ENCODE peak calls at places on chromosomes 1 and 21, in six cellular contexts. P is H9, C is neuronal stem cell, E is IMR-90, H is H1, I is trophoblast cell. A is an unnamed sample.

GRCh38 chr1:9442986-9443385 is 96.3 kb upstream of the SLC25A33 start:
- DNase-seq in P (no peak), C (no peak), E (no peak), H (no peak), I (peak), A (no peak)

GRCh38 chr21:39818557-39818956 is 48.7 kb upstream of the PCP4 start:
- DNase-seq in P (no peak), C (no peak), E (no peak), H (no peak), I (no peak), A (no peak)

GRCh38 chr1:201561195-201561564 is 22.3 kb downstream of the NAV1 start:
- DNase-seq in P (no peak), C (no peak), E (peak), H (no peak), I (no peak), A (no peak)

GRCh38 chr1:84146375-84147032 is 2.4 kb downstream of the PRKACB start:
- DNase-seq in P (no peak), C (no peak), E (peak), H (no peak), I (no peak), A (peak)

GRCh38 chr1:224880593-224881307 is 48.7 kb upstream of the DNAH14 start:
- DNase-seq in P (peak), C (peak), E (no peak), H (peak), I (no peak), A (no peak)

GRCh38 chr1:177137814-177138213 is 26.7 kb downstream of the ASTN1 start:
- DNase-seq in P (no peak), C (no peak), E (no peak), H (no peak), I (no peak), A (no peak)

GRCh38 chr1:53415432-53415831 is 43.8 kb upstream of the DMRTB1 start:
- DNase-seq in P (no peak), C (no peak), E (no peak), H (no peak), I (no peak), A (no peak)

GRCh38 chr1:205346956-205347574 is 9.7 kb downstream of the KLHDC8A start:
- DNase-seq in P (no peak), C (no peak), E (no peak), H (no peak), I (no peak), A (peak)

GRCh38 chr1:35441926-35442579 is 115.2 kb downstream of the KIAA0319L start:
- DNase-seq in P (no peak), C (no peak), E (no peak), H (no peak), I (no peak), A (no peak)

GRCh38 chr1:212860713-212861581 is 2.9 kb downstream of the FLVCR1 start:
- DNase-seq in P (no peak), C (no peak), E (peak), H (no peak), I (no peak), A (peak)

GRCh38 chr1:78607944-78608343 is 12.3 kb upstream of the IFI44L start:
- DNase-seq in P (peak), C (no peak), E (no peak), H (no peak), I (no peak), A (no peak)

GRCh38 chr1:92484472-92485373 is 2.0 kb downstream of the GFI1 start:
- DNase-seq in P (peak), C (peak), E (no peak), H (no peak), I (no peak), A (peak)

GRCh38 chr1:95703046-95703445 is 469.0 kb downstream of the RWDD3 start:
- DNase-seq in P (no peak), C (no peak), E (no peak), H (no peak), I (no peak), A (no peak)

GRCh38 chr21:44713846-44714245 is 2.5 kb upstream of the TSPEAR start:
- DNase-seq in P (no peak), C (no peak), E (no peak), H (no peak), I (no peak), A (no peak)

GRCh38 chr1:168285971-168286628 is 5.4 kb downstream of the TBX19 start:
- DNase-seq in P (no peak), C (no peak), E (no peak), H (no peak), I (no peak), A (no peak)
- H2BK5ac ChIP-seq in P (no peak), C (no peak), E (no peak), H (no peak), I (no peak), A (no peak)

GRCh38 chr1:99818063-99818699 is 32.0 kb upstream of the AGL start:
- DNase-seq in P (no peak), C (no peak), E (no peak), H (no peak), I (no peak), A (no peak)

GRCh38 chr1:99820546-99820945 is 29.6 kb upstream of the AGL start:
- DNase-seq in P (no peak), C (no peak), E (no peak), H (no peak), I (no peak), A (no peak)

GRCh38 chr1:99814373-99814900 is 35.7 kb upstream of the AGL start:
- DNase-seq in P (no peak), C (no peak), E (no peak), H (no peak), I (no peak), A (no peak)

GRCh38 chr1:99811747-99812146 is 38.4 kb upstream of the AGL start:
- DNase-seq in P (no peak), C (no peak), E (no peak), H (no peak), I (no peak), A (no peak)

DNA sequence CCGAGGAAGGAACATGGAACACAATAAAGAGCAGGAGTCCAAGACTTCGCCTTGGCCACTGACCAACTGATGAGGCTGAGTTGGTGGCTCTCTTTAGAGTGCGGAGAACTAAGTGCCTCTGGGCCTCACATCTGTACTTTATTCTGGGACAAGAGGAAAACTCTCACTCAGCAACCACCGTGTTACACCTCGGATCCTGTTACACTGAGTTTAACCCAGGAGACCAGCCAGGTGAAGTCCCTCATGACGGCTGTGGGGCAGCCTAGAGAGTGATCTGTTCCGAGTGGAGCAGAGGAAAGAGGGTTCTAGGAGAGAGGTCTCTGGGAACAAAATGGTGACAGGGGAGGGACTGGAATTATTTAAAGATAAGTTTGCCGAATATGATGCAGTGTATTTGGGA is 33.5 kb upstream of the AGL start:
- DNase-seq in P (no peak), C (no peak), E (no peak), H (no peak), I (no peak), A (no peak)
- H2AFZ ChIP-seq in P (no peak), C (no peak), E (no peak), H (no peak), I (no peak), A (no peak)

GRCh38 chr1:64514197-64514765 is 44.4 kb downstream of the CACHD1 start:
- DNase-seq in P (no peak), C (no peak), E (peak), H (no peak), I (peak), A (peak)
- H3K9ac ChIP-seq in P (no peak), C (no peak), E (no peak), H (no peak), I (no peak), A (peak)

GRCh38 chr1:112701227-112702066 is 5.5 kb downstream of the RHOC start:
- DNase-seq in P (no peak), C (no peak), E (no peak), H (no peak), I (no peak), A (no peak)

GRCh38 chr1:112698366-112699310 is 8.3 kb downstream of the RHOC start:
- DNase-seq in P (no peak), C (no peak), E (no peak), H (no peak), I (peak), A (no peak)

GRCh38 chr1:112697781-112698201 is 9.1 kb downstream of the RHOC start:
- DNase-seq in P (no peak), C (no peak), E (no peak), H (no peak), I (no peak), A (no peak)

GRCh38 chr1:112700290-112701226 is 6.4 kb downstream of the RHOC start:
- DNase-seq in P (peak), C (no peak), E (peak), H (peak), I (peak), A (peak)

GRCh38 chr1:112699425-112700144 is 7.3 kb downstream of the RHOC start:
- DNase-seq in P (no peak), C (no peak), E (no peak), H (no peak), I (no peak), A (peak)
- H2BK5ac ChIP-seq in P (no peak), C (no peak), E (peak), H (no peak), I (peak), A (no peak)

GRCh38 chr1:3174487-3175247 is 105.7 kb downstream of the PRDM16 start:
- DNase-seq in P (no peak), C (no peak), E (no peak), H (no peak), I (no peak), A (no peak)
- H2AFZ ChIP-seq in P (no peak), C (no peak), E (no peak), H (no peak), I (no peak), A (no peak)

GRCh38 chr1:207051615-207051943 is 571 bp upstream of the YOD1 start:
- DNase-seq in P (no peak), C (no peak), E (no peak), H (no peak), I (no peak), A (no peak)

GRCh38 chr1:207050428-207050767 is 610 bp downstream of the YOD1 start:
- DNase-seq in P (no peak), C (no peak), E (no peak), H (no peak), I (no peak), A (no peak)

GRCh38 chr1:207049514-207049913 is 1.5 kb downstream of the YOD1 start:
- DNase-seq in P (no peak), C (no peak), E (no peak), H (no peak), I (no peak), A (no peak)

GRCh38 chr1:207049974-207050391 is 1.0 kb downstream of the YOD1 start:
- DNase-seq in P (no peak), C (peak), E (peak), H (no peak), I (peak), A (peak)

DNA sequence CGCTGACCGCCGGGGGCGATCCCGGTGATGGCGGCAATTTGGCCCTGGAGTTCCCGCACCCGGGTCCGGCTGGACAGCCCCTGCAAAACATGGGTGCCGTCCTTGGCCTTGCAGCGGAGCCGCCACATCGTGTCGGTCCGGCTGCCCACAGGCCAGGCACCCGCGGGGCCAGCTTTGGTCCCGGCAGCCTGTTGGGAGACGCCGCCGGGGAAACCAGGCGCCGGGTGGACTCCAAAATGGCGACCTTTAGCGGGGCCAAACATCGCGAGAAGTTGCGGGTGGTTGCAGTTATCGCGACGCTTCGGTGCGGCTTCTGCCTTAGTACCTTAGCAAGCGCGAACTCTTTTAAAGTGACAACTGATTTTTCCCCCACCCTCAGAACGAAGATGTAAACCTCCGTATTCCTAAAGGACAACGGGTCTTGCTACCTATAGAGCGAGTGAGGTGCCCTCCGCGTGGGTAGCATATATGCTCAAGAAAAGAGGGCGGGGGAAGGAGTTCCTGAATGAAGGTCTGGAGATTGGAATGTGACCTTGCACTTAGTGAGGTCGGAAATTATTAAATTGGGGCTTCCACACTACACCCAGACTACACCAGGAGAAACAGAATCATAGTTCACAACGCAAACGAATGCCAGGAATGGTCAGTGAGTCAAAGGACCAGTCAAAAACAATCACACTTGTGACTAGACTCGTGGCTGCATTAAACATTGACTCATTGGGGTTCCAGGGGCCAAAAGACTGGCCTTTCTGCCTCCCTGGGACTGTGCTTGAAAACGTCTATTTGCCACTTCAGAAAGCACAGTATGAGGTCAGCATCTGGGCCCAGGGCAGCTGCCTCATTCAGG is at the start of gene YOD1:
- DNase-seq in P (peak), C (peak), E (peak), H (peak), I (peak), A (peak)
- H3K9ac ChIP-seq in P (peak), C (peak), E (peak), H (peak), I (peak), A (peak)

GRCh38 chr1:244144053-244144452 is 93.0 kb downstream of the ZBTB18 start:
- DNase-seq in P (no peak), C (no peak), E (no peak), H (no peak), I (no peak), A (no peak)

GRCh38 chr1:244137725-244138124 is 86.6 kb downstream of the ZBTB18 start:
- DNase-seq in P (no peak), C (no peak), E (peak), H (no peak), I (no peak), A (peak)

GRCh38 chr1:244140420-244140819 is 89.3 kb downstream of the ZBTB18 start:
- DNase-seq in P (no peak), C (no peak), E (no peak), H (no peak), I (no peak), A (no peak)

GRCh38 chr1:244137261-244137660 is 86.2 kb downstream of the ZBTB18 start:
- DNase-seq in P (no peak), C (no peak), E (no peak), H (no peak), I (no peak), A (no peak)

DNA sequence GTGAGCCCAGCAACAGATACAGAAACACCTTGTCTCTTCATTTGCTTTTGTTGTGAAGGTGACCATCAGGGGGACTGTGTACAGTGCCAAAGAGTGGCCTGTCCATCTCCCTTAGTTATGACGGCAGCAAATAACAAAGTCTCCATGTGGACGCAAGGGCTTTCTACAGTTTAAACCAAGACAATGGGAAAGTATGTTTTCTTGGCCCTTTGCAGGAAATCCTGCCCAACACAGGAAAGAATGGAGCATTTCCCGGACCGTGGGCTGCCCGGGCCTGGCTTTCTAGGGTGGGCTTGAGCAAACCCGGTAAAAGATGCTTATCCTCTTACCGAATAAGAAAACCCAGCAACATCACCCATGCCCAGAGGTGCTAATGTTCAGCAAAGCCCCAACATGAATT is 87.3 kb downstream of the ZBTB18 start:
- DNase-seq in P (no peak), C (no peak), E (no peak), H (no peak), I (no peak), A (no peak)
- H2BK5ac ChIP-seq in P (no peak), C (no peak), E (no peak), H (no peak), I (no peak), A (no peak)

GRCh38 chr1:1399870-1400575 is 888 bp upstream of the CCNL2 start:
- DNase-seq in P (no peak), C (no peak), E (peak), H (no peak), I (no peak), A (peak)

GRCh38 chr1:1399187-1399869 is at the start of gene CCNL2:
- DNase-seq in P (peak), C (peak), E (peak), H (peak), I (peak), A (peak)

GRCh38 chr1:1400576-1401456 is 1.7 kb upstream of the CCNL2 start:
- DNase-seq in P (no peak), C (no peak), E (peak), H (no peak), I (no peak), A (peak)

GRCh38 chr1:1397839-1398523 is 1.2 kb downstream of the CCNL2 start:
- DNase-seq in P (no peak), C (no peak), E (peak), H (no peak), I (peak), A (peak)

DNA sequence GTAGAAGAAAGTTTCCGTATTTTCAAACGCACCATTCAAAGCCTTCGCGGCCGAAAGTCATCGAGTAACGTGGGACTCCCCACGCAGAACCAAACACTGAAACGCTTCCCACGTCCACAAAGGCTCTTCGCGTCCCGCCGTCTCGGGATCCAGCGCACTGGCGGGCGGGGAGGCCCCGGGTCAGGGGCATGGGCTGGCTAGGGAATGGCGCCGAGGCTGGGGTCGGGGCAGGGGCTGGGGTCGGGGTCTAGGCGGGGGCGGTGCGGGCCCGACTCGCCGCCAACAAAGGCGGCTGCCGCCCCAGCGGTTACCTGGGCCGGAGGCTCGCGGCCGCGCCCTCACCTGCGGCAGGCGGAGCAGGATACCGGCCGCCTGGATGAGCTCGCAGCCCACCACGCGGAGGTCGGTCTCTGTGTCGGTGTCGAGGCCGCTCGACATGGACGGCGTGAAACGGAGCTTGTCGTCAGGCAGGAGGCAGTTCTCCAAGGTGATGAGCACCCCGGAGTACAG is 403 bp downstream of the CCNL2 start:
- DNase-seq in P (no peak), C (no peak), E (no peak), H (no peak), I (no peak), A (no peak)
- H2AFZ ChIP-seq in P (no peak), C (peak), E (peak), H (no peak), I (peak), A (no peak)

DNA sequence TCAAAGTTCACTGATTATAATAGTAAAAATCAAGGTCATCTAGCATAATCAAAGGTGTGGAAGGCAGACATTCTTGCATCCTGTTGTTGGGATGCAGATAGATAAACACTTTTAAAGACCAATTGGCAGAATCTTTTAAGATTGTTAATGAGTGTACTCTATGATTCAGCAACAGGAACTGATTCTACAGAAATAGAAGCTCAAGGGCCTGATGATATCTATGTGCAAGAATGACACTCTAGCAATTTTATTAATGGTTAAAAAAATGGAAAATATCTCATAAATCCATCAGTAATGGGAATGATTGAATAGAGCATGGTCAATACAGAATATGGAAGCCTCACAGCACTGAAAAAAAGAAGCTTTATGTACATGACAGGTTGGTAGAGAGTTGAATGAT is 2.2 kb upstream of the ATP1A4 start:
- DNase-seq in P (no peak), C (no peak), E (peak), H (no peak), I (no peak), A (no peak)
- H3K9ac ChIP-seq in P (no peak), C (no peak), E (no peak), H (no peak), I (no peak), A (peak)

GRCh38 chr1:37064059-37064458 is 29.7 kb upstream of the GRIK3 start:
- DNase-seq in P (no peak), C (no peak), E (no peak), H (no peak), I (no peak), A (no peak)
- H2BK5ac ChIP-seq in P (no peak), C (no peak), E (no peak), H (no peak), I (no peak), A (no peak)

A was measured in mesenchymal stem cell.